ENCODE peak calls at places on chromosomes 11 and 22, in five cellular contexts. B, P, H, U and O are unnamed samples.

GRCh38 chr11:96506953-96507354 is 117.1 kb downstream of the JRKL start:
- DNase-seq in U (no peak), P (no peak), B (no peak), H (no peak), O (no peak)

GRCh38 chr11:118997627-118998387 is at the start of gene CENATAC:
- DNase-seq in B (peak), H (peak), U (peak), P (peak), O (peak)

GRCh38 chr22:35454416-35455054 is 54.6 kb downstream of the MCM5 start:
- DNase-seq in H (no peak), P (peak), U (no peak), B (no peak), O (no peak)

GRCh38 chr11:57474017-57474750 is 13.9 kb downstream of the RTN4RL2 start:
- DNase-seq in P (no peak), U (peak), H (no peak), B (no peak), O (no peak)

GRCh38 chr22:39152511-39153219 is at the start of gene CBX7:
- DNase-seq in H (peak), P (peak), B (peak), U (peak), O (peak)

GRCh38 chr11:5514841-5515240 is 1.7 kb downstream of the UBQLNL start:
- DNase-seq in U (no peak), B (no peak), P (no peak), H (no peak), O (no peak)

GRCh38 chr11:22263613-22264012 is 70.7 kb downstream of the ANO5 start:
- DNase-seq in B (no peak), H (no peak), U (no peak), P (no peak), O (no peak)

GRCh38 chr22:38028344-38029130 is 28.7 kb upstream of the PICK1 start:
- DNase-seq in B (peak), U (no peak), H (peak), P (no peak), O (no peak)

GRCh38 chr11:60795291-60795690 is 10.2 kb downstream of the MS4A10 start:
- DNase-seq in P (no peak), H (peak), B (no peak), U (no peak), O (no peak)

GRCh38 chr11:15747671-15748070 is 608.7 kb downstream of the SOX6 start:
- DNase-seq in H (no peak), U (no peak), P (no peak), B (no peak), O (no peak)

GRCh38 chr11:30706276-30706675 is 120.1 kb upstream of the MPPED2 start:
- DNase-seq in H (no peak), U (no peak), P (no peak), B (no peak), O (no peak)

GRCh38 chr22:31537019-31537535 is 40.7 kb downstream of the SFI1 start:
- DNase-seq in U (no peak), P (no peak), B (no peak), H (no peak), O (no peak)

GRCh38 chr11:126378763-126379162 is 23.3 kb downstream of the ST3GAL4 start:
- DNase-seq in B (no peak), P (no peak), H (no peak), U (peak), O (peak)

GRCh38 chr11:119933164-119933563 is 204.2 kb upstream of the NECTIN1 start:
- DNase-seq in H (no peak), P (no peak), U (no peak), B (no peak), O (no peak)

GRCh38 chr22:37309221-37310074 is 27.1 kb downstream of the CYTH4 start:
- DNase-seq in P (no peak), U (no peak), H (no peak), B (no peak), O (no peak)

GRCh38 chr11:26187639-26188038 is 144.3 kb upstream of the ANO3 start:
- DNase-seq in H (no peak), P (peak), U (peak), B (no peak), O (peak)

GRCh38 chr11:119479685-119480275 is 56.8 kb upstream of the THY1 start:
- DNase-seq in P (peak), H (peak), B (no peak), U (peak), O (peak)

GRCh38 chr11:125939081-125939521 is 6.7 kb upstream of the VSIG10L2 start:
- DNase-seq in H (no peak), B (no peak), U (no peak), P (no peak), O (peak)

GRCh38 chr22:30309981-30310672 is 16.6 kb downstream of the TBC1D10A start:
- DNase-seq in B (peak), U (peak), P (no peak), H (no peak), O (peak)

GRCh38 chr11:110447343-110447742 is 17.6 kb downstream of the FDX1 start:
- DNase-seq in H (no peak), B (no peak), P (no peak), U (no peak), O (no peak)

GRCh38 chr22:19291580-19292261 is at the start of gene CLTCL1:
- DNase-seq in H (peak), P (peak), U (peak), B (peak), O (peak)

GRCh38 chr11:120061036-120061760 is 76.7 kb downstream of the TRIM29 start:
- DNase-seq in B (no peak), H (no peak), P (no peak), U (no peak), O (peak)

GRCh38 chr11:35873721-35874120 is 70.1 kb upstream of the LDLRAD3 start:
- DNase-seq in B (no peak), U (no peak), P (peak), H (no peak), O (no peak)

GRCh38 chr11:40227730-40228129 is 1231.7 kb downstream of the LRRC4C start:
- DNase-seq in H (no peak), P (no peak), U (no peak), B (no peak), O (no peak)

GRCh38 chr11:2858995-2859705 is 26.4 kb downstream of the CDKN1C start:
- DNase-seq in U (no peak), P (no peak), B (no peak), H (no peak), O (no peak)

GRCh38 chr11:15800121-15800800 is 556.1 kb downstream of the SOX6 start:
- DNase-seq in H (no peak), P (peak), U (peak), B (peak), O (peak)

GRCh38 chr11:97687106-97687505 is 1297.3 kb downstream of the JRKL start:
- DNase-seq in P (no peak), U (no peak), B (no peak), H (no peak), O (no peak)

GRCh38 chr11:2519879-2520735 is 75.3 kb downstream of the KCNQ1 start:
- DNase-seq in U (no peak), P (no peak), H (peak), B (peak), O (no peak)

GRCh38 chr11:84691830-84692229 is 935.3 kb downstream of the DLG2 start:
- DNase-seq in P (no peak), H (no peak), B (no peak), U (no peak), O (no peak)

GRCh38 chr11:107696140-107696539 is 15.7 kb downstream of the SLN start:
- DNase-seq in U (peak), H (no peak), B (no peak), P (peak), O (peak)

GRCh38 chr22:38262051-38262795 is 10.6 kb downstream of the TMEM184B start:
- DNase-seq in H (no peak), P (peak), U (peak), B (peak), O (no peak)

GRCh38 chr22:35842954-35843353 is 125.3 kb downstream of the APOL5 start:
- DNase-seq in B (no peak), P (peak), H (no peak), U (peak), O (peak)

GRCh38 chr11:104163100-104164027 is 583 bp downstream of the PDGFD start:
- DNase-seq in H (no peak), B (no peak), U (peak), P (no peak), O (peak)

GRCh38 chr22:23060612-23061400 is 9.5 kb upstream of the GNAZ start:
- DNase-seq in H (peak), P (no peak), B (peak), U (no peak), O (no peak)

GRCh38 chr11:115226556-115226955 is 277.7 kb downstream of the CADM1 start:
- DNase-seq in B (peak), P (no peak), U (no peak), H (no peak), O (no peak)

GRCh38 chr11:99973993-99974392 is 713.1 kb upstream of the ARHGAP42 start:
- DNase-seq in P (no peak), U (no peak), B (no peak), H (no peak), O (no peak)

GRCh38 chr22:21103633-21104032 is 57.9 kb downstream of the LRRC74B start:
- DNase-seq in B (no peak), H (no peak), P (no peak), U (no peak), O (no peak)

DNA sequence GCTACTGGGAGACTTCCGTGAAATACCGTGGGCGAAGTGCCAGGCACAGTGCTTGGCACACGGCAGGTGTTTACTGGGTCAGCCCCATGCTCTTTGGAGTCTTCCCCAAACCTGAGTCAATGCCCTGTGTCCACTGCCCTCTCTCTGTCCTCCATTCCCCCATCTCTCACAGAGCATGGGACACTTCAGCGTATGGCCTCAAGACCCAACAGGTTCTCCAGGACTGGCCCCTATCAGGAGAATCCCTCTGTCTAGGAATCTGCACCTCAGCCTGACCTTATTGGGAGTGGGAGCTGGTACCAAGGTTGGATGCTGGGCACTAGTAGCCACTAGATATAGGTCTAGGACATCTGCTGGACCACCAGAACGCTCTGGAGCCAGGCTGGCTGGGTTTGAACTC is 67.2 kb upstream of the LMO1 start:
- DNase-seq in H (peak), U (no peak), B (no peak), P (no peak), O (no peak)
- H3K4me3 ChIP-seq in H (no peak), U (no peak), B (no peak), P (no peak), O (no peak)

GRCh38 chr11:75891947-75892739 is 77.1 kb downstream of the UVRAG start:
- DNase-seq in H (no peak), B (no peak), U (no peak), P (no peak), O (no peak)
- H3K4me3 ChIP-seq in H (no peak), B (no peak), U (no peak), P (no peak), O (no peak)

GRCh38 chr11:128516467-128516778 is 70.9 kb downstream of the ETS1 start:
- DNase-seq in H (no peak), B (no peak), U (no peak), P (no peak), O (no peak)
- H3K4me3 ChIP-seq in H (peak), B (peak), U (no peak), P (peak), O (no peak)

DNA sequence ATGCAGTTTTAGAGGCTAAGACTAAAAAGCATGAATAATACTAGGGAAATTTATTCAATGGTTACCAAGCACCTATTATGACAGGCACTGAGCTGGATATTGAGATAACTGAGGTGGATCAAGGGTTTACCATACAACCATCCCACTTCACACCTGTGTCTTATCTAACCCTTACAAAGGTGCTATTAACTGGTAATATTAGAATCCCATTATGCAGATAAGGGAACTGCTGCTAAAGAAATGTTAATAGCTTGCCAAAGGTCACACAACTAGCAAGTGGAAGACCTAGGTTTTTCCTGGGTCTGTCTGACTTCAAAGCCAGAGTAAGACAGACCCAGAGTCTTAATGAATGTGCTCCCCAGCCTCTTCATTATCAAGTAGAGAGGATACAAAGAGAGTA is 21.1 kb upstream of the VSTM5 start:
- DNase-seq in P (no peak), H (no peak), U (no peak), B (no peak), O (no peak)
- H3K4me3 ChIP-seq in P (no peak), H (no peak), U (no peak), B (no peak), O (no peak)

DNA sequence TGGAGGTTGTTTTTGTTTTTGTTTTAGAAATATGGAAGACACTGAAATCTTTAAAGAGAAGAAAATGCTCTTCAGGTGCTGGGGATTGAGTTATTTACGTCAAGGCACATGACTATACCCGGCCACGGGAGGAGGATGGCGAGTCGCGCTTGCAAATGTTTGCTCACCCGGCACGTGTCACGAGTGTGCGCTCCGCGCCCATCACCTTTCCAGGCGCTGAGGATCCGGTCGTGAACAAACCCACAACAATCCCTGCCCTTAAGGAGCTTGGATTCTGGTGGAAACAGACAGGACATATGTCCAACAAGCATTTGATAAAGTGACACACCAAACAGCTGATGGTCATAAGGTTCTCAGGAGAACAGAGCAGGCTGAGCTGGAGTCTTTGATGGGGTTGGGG is 715.5 kb downstream of the BRD1 start:
- DNase-seq in P (no peak), B (no peak), H (no peak), U (no peak), O (no peak)
- H3K4me3 ChIP-seq in P (no peak), B (no peak), H (no peak), U (no peak), O (no peak)

GRCh38 chr11:14078941-14079522 is 116.5 kb downstream of the SPON1 start:
- DNase-seq in U (no peak), P (no peak), B (no peak), H (no peak), O (peak)
- H3K4me3 ChIP-seq in U (no peak), P (no peak), B (no peak), H (no peak), O (no peak)

GRCh38 chr11:64642418-64642735 is 51.4 kb downstream of the SLC22A12 start:
- DNase-seq in P (no peak), H (no peak), B (no peak), U (no peak), O (no peak)
- H3K4me3 ChIP-seq in P (no peak), H (no peak), B (no peak), U (no peak), O (no peak)

DNA sequence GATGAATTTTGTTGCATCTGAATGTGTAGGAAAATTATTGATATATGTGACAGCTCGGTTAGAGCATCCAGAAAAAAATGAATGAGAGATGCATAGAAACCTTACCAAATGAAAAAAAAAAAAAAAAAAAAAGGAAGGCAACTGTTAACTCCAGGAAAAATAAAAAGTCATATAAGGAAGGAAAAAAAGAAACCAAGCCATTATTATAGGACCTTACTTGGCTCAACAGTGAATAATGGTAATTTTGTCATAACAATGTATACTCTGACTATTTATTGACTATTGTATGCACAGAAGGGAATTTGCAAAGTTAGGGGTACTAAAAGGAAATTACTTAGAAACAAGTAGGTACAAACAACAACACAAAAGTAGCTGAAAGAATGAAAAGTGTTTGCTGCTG is 2.0 kb downstream of the DHCR7 start:
- DNase-seq in P (no peak), U (no peak), B (no peak), H (no peak), O (no peak)
- H3K4me3 ChIP-seq in P (no peak), U (no peak), B (no peak), H (no peak), O (no peak)

GRCh38 chr22:28801845-28802594 is 1.7 kb upstream of the XBP1 start:
- DNase-seq in P (no peak), B (no peak), H (peak), U (peak), O (no peak)
- H3K4me3 ChIP-seq in P (peak), B (peak), H (peak), U (no peak), O (peak)